ENCODE peak calls at places on chromosomes 1 and 21, in eight cellular contexts. X is substantia nigra, A is stomach, H is RCC 7860, B is NT2/D1, S is upper lobe of right lung, T is fibroblast of mammary gland, R is ELR. D is an unnamed sample.

GRCh38 chr1:55143686-55144085 is 71.5 kb downstream of the USP24 start:
- DNase-seq in T (no peak), X (no peak), S (no peak), R (peak), H (no peak), B (peak), A (no peak), D (peak)

GRCh38 chr21:41321211-41321907 is 4.8 kb downstream of the FAM3B start:
- DNase-seq in S (no peak), X (no peak), A (no peak), T (no peak), B (no peak), R (no peak), H (no peak), D (no peak)

GRCh38 chr1:172724746-172725613 is 66.1 kb downstream of the FASLG start:
- DNase-seq in A (no peak), S (no peak), R (no peak), T (no peak), H (no peak), X (no peak), B (no peak), D (no peak)

GRCh38 chr1:77447669-77448068 is 165.8 kb downstream of the AK5 start:
- DNase-seq in B (no peak), R (no peak), X (no peak), S (no peak), T (no peak), A (no peak), H (no peak), D (no peak)

GRCh38 chr1:58755468-58755872 is 28.4 kb downstream of the JUN start:
- DNase-seq in R (peak), T (peak), S (peak), H (peak), X (peak), B (peak), A (peak), D (peak)

GRCh38 chr1:243438815-243439214 is 183.0 kb downstream of the SDCCAG8 start:
- DNase-seq in X (no peak), R (no peak), H (no peak), B (no peak), T (no peak), A (no peak), S (no peak), D (peak)

GRCh38 chr1:12314328-12314903 is 84.6 kb downstream of the VPS13D start:
- DNase-seq in S (no peak), A (no peak), R (peak), T (peak), B (no peak), H (peak), X (no peak), D (peak)

GRCh38 chr1:97348599-97349265 is 572.1 kb downstream of the DPYD start:
- DNase-seq in X (no peak), A (no peak), R (no peak), T (peak), B (no peak), H (no peak), S (no peak), D (no peak)

GRCh38 chr1:154423303-154423987 is 18.3 kb downstream of the IL6R start:
- DNase-seq in B (no peak), A (no peak), T (peak), H (peak), S (no peak), X (no peak), R (peak), D (peak)

GRCh38 chr1:15075175-15075574 is 78.4 kb upstream of the TMEM51 start:
- DNase-seq in H (no peak), R (no peak), X (no peak), A (no peak), T (no peak), B (no peak), S (no peak), D (no peak)

GRCh38 chr1:172928412-172928811 is 122.3 kb downstream of the TNFSF18 start:
- DNase-seq in T (peak), A (no peak), H (no peak), S (no peak), R (peak), B (no peak), X (no peak), D (peak)

GRCh38 chr1:244730153-244730933 is 77.4 kb downstream of the DESI2 start:
- DNase-seq in T (peak), H (no peak), S (peak), B (peak), X (no peak), R (peak), A (peak), D (peak)

GRCh38 chr21:45507523-45507875 is 34.7 kb downstream of the SLC19A1 start:
- DNase-seq in T (no peak), A (no peak), B (no peak), R (no peak), X (no peak), H (no peak), S (peak), D (no peak)

GRCh38 chr1:228899421-228899956 is 164.2 kb downstream of the RHOU start:
- DNase-seq in T (no peak), X (no peak), R (no peak), S (no peak), B (no peak), A (no peak), H (no peak), D (no peak)

GRCh38 chr1:57550092-57550491 is 126.2 kb upstream of the DAB1 start:
- DNase-seq in T (no peak), X (no peak), H (no peak), R (no peak), A (no peak), B (no peak), S (no peak), D (peak)

GRCh38 chr1:32972814-32973428 is 8.3 kb upstream of the RNF19B start:
- DNase-seq in T (no peak), S (peak), R (peak), H (no peak), A (peak), X (peak), B (peak), D (peak)

GRCh38 chr21:46058339-46059145 is 39.4 kb upstream of the COL6A2 start:
- DNase-seq in X (no peak), S (no peak), T (no peak), H (no peak), B (no peak), A (peak), R (no peak), D (no peak)